ENCODE peak calls at places on chromosomes 3 and 15, in six cellular contexts. Z is GM10248, D is T-helper 9 cell, G is Right ventricle myocardium superior, W is nephron progenitor cell, X is T-cell. F is an unnamed sample.

GRCh38 chr3:190696777-190697501 is 165.6 kb downstream of the GMNC start:
- DNase-seq in D (no peak), G (no peak), W (no peak), X (no peak), Z (no peak), F (no peak)

GRCh38 chr3:13528217-13528801 is 20.6 kb upstream of the FBLN2 start:
- DNase-seq in D (no peak), W (no peak), Z (no peak), X (no peak), G (peak), F (no peak)

GRCh38 chr15:99433757-99434211 is 132.0 kb upstream of the MEF2A start:
- DNase-seq in D (no peak), X (no peak), Z (no peak), W (no peak), G (peak), F (no peak)

GRCh38 chr3:55792010-55792409 is 304.9 kb upstream of the WNT5A start:
- DNase-seq in G (no peak), X (no peak), Z (no peak), D (no peak), W (no peak), F (no peak)

GRCh38 chr15:45181491-45182285 is 6.1 kb downstream of the SHF start:
- DNase-seq in D (no peak), Z (no peak), G (no peak), W (no peak), X (no peak), F (no peak)

GRCh38 chr15:75327005-75327404 is 8.9 kb upstream of the COMMD4 start:
- DNase-seq in Z (no peak), D (no peak), G (no peak), X (no peak), W (no peak), F (no peak)

GRCh38 chr15:76930831-76931396 is 635 bp upstream of the RCN2 start:
- DNase-seq in D (no peak), G (no peak), X (no peak), W (no peak), Z (no peak), F (no peak)

GRCh38 chr3:126476166-126476975 is 680 bp upstream of the ZXDC start:
- DNase-seq in G (peak), X (peak), W (no peak), Z (no peak), D (no peak), F (no peak)

GRCh38 chr15:87211547-87211946 is 1045.0 kb downstream of the NTRK3 start:
- DNase-seq in Z (no peak), D (no peak), X (no peak), G (no peak), W (no peak), F (no peak)

F was measured in naive thymus-derived CD4-positive, alpha-beta T cell.